ENCODE peak calls at places on chromosome 15, in ten cellular contexts. C, R, S, U, I, T, X, Q, V and Z are unnamed samples.

GRCh38 chr15:74795961-74796625 is 14.2 kb downstream of the CSK start:
- DNase-seq in C (no peak), R (no peak), S (no peak), U (no peak), I (no peak), T (no peak), X (no peak), Q (no peak), V (no peak), Z (no peak)

GRCh38 chr15:57149196-57149595 is 227.1 kb upstream of the CGNL1 start:
- DNase-seq in C (no peak), R (no peak), S (no peak), U (no peak), I (no peak), T (no peak), X (no peak), Q (no peak), V (no peak), Z (no peak)

GRCh38 chr15:66024998-66025397 is 155.7 kb downstream of the RAB11A start:
- DNase-seq in C (no peak), R (no peak), S (no peak), U (no peak), I (no peak), T (no peak), X (no peak), Q (no peak), V (no peak), Z (no peak)

GRCh38 chr15:98746756-98747155 is 98.4 kb downstream of the IGF1R start:
- DNase-seq in C (no peak), R (no peak), S (no peak), U (no peak), I (no peak), T (no peak), X (no peak), Q (no peak), V (no peak), Z (no peak)

GRCh38 chr15:41980654-41981323 is 8.4 kb upstream of the EHD4 start:
- DNase-seq in C (no peak), R (peak; percentile 21), S (no peak), U (peak; percentile 67), I (peak; percentile 34), T (no peak), X (no peak), Q (no peak), V (no peak), Z (peak; percentile 82)

GRCh38 chr15:64180235-64180824 is 17.5 kb upstream of the PPIB start:
- DNase-seq in C (no peak), R (no peak), S (no peak), U (no peak), I (no peak), T (no peak), X (no peak), Q (peak; percentile 45), V (no peak), Z (no peak)

GRCh38 chr15:62494144-62494543 is 329.1 kb upstream of the C2CD4B start:
- DNase-seq in C (no peak), R (no peak), S (no peak), U (no peak), I (no peak), T (no peak), X (no peak), Q (no peak), V (no peak), Z (no peak)

GRCh38 chr15:62931650-62932049 is 110.9 kb upstream of the TPM1 start:
- DNase-seq in C (no peak), R (no peak), S (no peak), U (no peak), I (no peak), T (no peak), X (no peak), Q (no peak), V (no peak), Z (no peak)

DNA sequence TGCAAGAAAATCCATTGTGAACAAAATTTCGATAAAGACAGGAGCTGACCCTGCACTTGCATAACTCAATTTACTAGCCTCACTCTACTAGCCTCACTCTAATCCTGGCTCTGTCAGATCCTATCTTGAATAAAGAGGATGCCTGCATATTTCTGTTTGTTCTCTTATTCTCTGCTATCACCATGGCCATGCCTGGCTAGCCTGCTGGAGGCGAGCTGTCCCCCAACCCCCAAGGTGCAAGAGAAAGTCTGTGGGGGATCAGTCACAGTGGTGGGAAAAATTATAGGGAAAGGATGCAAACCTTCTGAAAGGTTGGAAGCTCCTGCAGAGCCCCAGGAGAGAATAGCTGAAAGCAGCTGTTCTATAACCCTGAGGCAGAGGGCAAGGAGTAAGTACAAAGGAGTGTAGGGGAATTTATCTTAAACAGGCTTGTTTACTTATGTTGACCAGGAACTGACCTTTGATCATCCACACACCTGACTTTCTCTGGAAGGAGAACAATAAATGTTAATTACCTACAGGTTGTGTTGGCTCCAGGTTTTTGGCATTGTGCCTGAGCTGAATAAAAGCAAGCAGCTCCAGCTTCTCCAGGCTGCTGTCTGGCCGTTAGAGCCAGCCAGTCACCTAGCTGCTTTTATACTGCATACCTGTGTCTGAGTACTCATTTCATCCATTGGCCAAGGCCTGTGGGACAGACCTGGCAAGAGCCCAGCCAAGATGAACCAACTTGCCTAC is 137.7 kb upstream of the RASGRP1 start:
- DNase-seq in C (peak; percentile 26), R (peak; percentile 23), S (no peak), U (no peak), I (no peak), T (no peak), X (no peak), Q (no peak), V (no peak), Z (peak; percentile 85)
- TF ChIP-seq EP300 in C (no peak), R (no peak), S (no peak), U (no peak), I (no peak), T (no peak), X (no peak), Q (no peak), V (no peak), Z (no peak)

GRCh38 chr15:52191207-52191606 is at the start of gene GNB5:
- DNase-seq in C (no peak), R (no peak), S (peak; percentile 60), U (no peak), I (no peak), T (no peak), X (no peak), Q (no peak), V (no peak), Z (no peak)

GRCh38 chr15:52199271-52199670 is 8.1 kb upstream of the GNB5 start:
- DNase-seq in C (no peak), R (no peak), S (no peak), U (no peak), I (no peak), T (no peak), X (no peak), Q (no peak), V (no peak), Z (no peak)

GRCh38 chr15:52193321-52193720 is 2.1 kb upstream of the GNB5 start:
- DNase-seq in C (no peak), R (no peak), S (no peak), U (no peak), I (no peak), T (no peak), X (no peak), Q (no peak), V (no peak), Z (no peak)

GRCh38 chr15:52196891-52197290 is 5.7 kb upstream of the GNB5 start:
- DNase-seq in C (no peak), R (no peak), S (no peak), U (no peak), I (no peak), T (no peak), X (no peak), Q (no peak), V (no peak), Z (no peak)

DNA sequence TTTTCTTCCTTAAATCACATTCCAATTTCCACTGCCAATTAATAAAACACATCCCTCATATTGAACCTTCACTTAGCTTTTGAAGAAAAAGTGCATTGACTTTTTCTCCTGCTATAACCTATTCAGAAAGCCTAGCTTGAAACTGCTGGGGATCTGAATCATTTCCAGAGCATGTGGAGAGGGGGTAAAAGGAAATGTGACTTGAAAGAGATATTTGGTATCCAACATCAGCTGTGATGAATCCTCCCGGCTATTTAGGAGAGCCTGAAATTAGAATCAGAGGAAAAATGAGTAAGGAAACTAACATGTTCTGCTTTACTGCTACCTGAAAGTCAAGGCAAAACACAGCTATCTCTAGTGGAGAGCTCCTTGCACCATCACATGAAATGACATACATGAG is 2.6 kb upstream of the GNB5 start:
- DNase-seq in C (no peak), R (no peak), S (no peak), U (no peak), I (no peak), T (no peak), X (no peak), Q (no peak), V (no peak), Z (no peak)
- TF ChIP-seq EP300 in C (no peak), R (no peak), S (no peak), U (no peak), I (no peak), T (no peak), X (no peak), Q (no peak), V (no peak), Z (no peak)

GRCh38 chr15:27422997-27423396 is 452.0 kb downstream of the GABRG3 start:
- DNase-seq in C (no peak), R (no peak), S (no peak), U (no peak), I (no peak), T (no peak), X (no peak), Q (no peak), V (no peak), Z (no peak)

GRCh38 chr15:27414168-27414870 is 443.3 kb downstream of the GABRG3 start:
- DNase-seq in C (no peak), R (no peak), S (no peak), U (no peak), I (no peak), T (no peak), X (no peak), Q (no peak), V (no peak), Z (no peak)

GRCh38 chr15:27418729-27419128 is 447.7 kb downstream of the GABRG3 start:
- DNase-seq in C (no peak), R (no peak), S (no peak), U (no peak), I (no peak), T (no peak), X (no peak), Q (no peak), V (no peak), Z (no peak)
- TF ChIP-seq EP300 in C (no peak), R (no peak), S (no peak), U (no peak), I (no peak), T (no peak), X (no peak), Q (no peak), V (no peak), Z (no peak)

GRCh38 chr15:68683551-68683950 is 104.8 kb downstream of the CORO2B start:
- DNase-seq in C (no peak), R (no peak), S (no peak), U (peak; percentile 56), I (peak; percentile 20), T (no peak), X (no peak), Q (no peak), V (no peak), Z (no peak)

GRCh38 chr15:68682330-68682729 is 103.5 kb downstream of the CORO2B start:
- DNase-seq in C (no peak), R (no peak), S (no peak), U (peak; percentile 16), I (peak; percentile 18), T (no peak), X (no peak), Q (no peak), V (no peak), Z (no peak)

GRCh38 chr15:68682906-68683490 is 104.2 kb downstream of the CORO2B start:
- DNase-seq in C (no peak), R (no peak), S (no peak), U (peak; percentile 50), I (peak; percentile 40), T (no peak), X (no peak), Q (no peak), V (no peak), Z (no peak)

GRCh38 chr15:68681836-68682235 is 103.0 kb downstream of the CORO2B start:
- DNase-seq in C (no peak), R (no peak), S (no peak), U (peak; percentile 72), I (peak; percentile 38), T (no peak), X (no peak), Q (no peak), V (no peak), Z (no peak)

DNA sequence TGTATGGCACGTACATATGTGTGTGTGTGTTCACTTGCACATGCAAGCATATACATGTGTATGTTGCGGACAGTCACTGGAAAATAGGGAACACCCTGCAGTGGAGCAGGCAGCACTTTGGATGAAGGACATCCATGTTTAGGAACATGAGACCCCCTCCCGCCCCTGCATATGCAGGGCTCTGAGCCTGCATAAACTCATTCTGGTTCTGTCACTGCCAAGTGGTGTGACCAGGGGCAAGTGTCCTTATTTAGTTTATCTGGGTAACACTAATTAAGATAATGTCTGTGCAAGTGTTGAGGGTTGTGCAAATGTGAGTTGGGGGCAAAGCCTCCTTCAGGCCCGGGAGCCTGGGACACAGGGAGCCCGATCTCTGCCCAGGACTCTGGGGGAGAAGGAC is 105.7 kb downstream of the CORO2B start:
- DNase-seq in C (no peak), R (no peak), S (no peak), U (peak; percentile 26), I (peak; percentile 28), T (no peak), X (no peak), Q (no peak), V (peak; percentile 6), Z (no peak)
- TF ChIP-seq EP300 in C (no peak), R (no peak), S (no peak), U (no peak), I (no peak), T (no peak), X (no peak), Q (no peak), V (no peak), Z (no peak)